ENCODE peak calls at places on chromosome 4, in six cellular contexts. One of them, this sample, is unnamed.

GRCh38 chr4:141081921-141082381 is 51.3 kb downstream of the RNF150 start:
- DNase-seq in H7: no peak
- DNase-seq in H54: no peak
- DNase-seq in NCI-H1105 treated with DMSO at 0.1 percent for 48 hours: peak
- DNase-seq in HEK293T: peak
- DNase-seq in AG09309: no peak
- DNase-seq in this sample: peak

GRCh38 chr4:110424144-110424543 is 51.8 kb upstream of the ENPEP start:
- DNase-seq in NCI-H1105 treated with DMSO at 0.1 percent for 48 hours: no peak
- DNase-seq in HEK293T: no peak
- DNase-seq in AG09309: no peak
- DNase-seq in H54: no peak
- DNase-seq in H7: no peak
- DNase-seq in this sample: no peak

GRCh38 chr4:72209600-72209999 is 177.8 kb downstream of the NPFFR2 start:
- DNase-seq in H7: no peak
- DNase-seq in HEK293T: no peak
- DNase-seq in H54: no peak
- DNase-seq in AG09309: no peak
- DNase-seq in NCI-H1105 treated with DMSO at 0.1 percent for 48 hours: no peak
- DNase-seq in this sample: no peak

GRCh38 chr4:140326395-140326993 is 47.0 kb upstream of the SCOC start:
- DNase-seq in HEK293T: peak
- DNase-seq in H7: peak
- DNase-seq in H54: no peak
- DNase-seq in NCI-H1105 treated with DMSO at 0.1 percent for 48 hours: peak
- DNase-seq in AG09309: no peak
- DNase-seq in this sample: peak

GRCh38 chr4:133129237-133129636 is 19.9 kb upstream of the PCDH10 start:
- DNase-seq in H54: no peak
- DNase-seq in H7: no peak
- DNase-seq in HEK293T: no peak
- DNase-seq in NCI-H1105 treated with DMSO at 0.1 percent for 48 hours: no peak
- DNase-seq in AG09309: no peak
- DNase-seq in this sample: no peak

GRCh38 chr4:143186634-143187033 is 1.9 kb downstream of the USP38 start:
- DNase-seq in AG09309: no peak
- DNase-seq in HEK293T: no peak
- DNase-seq in NCI-H1105 treated with DMSO at 0.1 percent for 48 hours: no peak
- DNase-seq in H7: no peak
- DNase-seq in H54: no peak
- DNase-seq in this sample: no peak

GRCh38 chr4:141411936-141412335 is 191.2 kb downstream of the ZNF330 start:
- DNase-seq in NCI-H1105 treated with DMSO at 0.1 percent for 48 hours: no peak
- DNase-seq in H7: no peak
- DNase-seq in HEK293T: no peak
- DNase-seq in H54: no peak
- DNase-seq in AG09309: no peak
- DNase-seq in this sample: no peak

GRCh38 chr4:33134366-33134765 is 2414.2 kb downstream of the PCDH7 start:
- DNase-seq in AG09309: no peak
- DNase-seq in NCI-H1105 treated with DMSO at 0.1 percent for 48 hours: no peak
- DNase-seq in HEK293T: no peak
- DNase-seq in H54: no peak
- DNase-seq in H7: no peak
- DNase-seq in this sample: no peak

GRCh38 chr4:121696140-121696640 is 590 bp downstream of the ANXA5 start:
- DNase-seq in HEK293T: peak
- DNase-seq in NCI-H1105 treated with DMSO at 0.1 percent for 48 hours: peak
- DNase-seq in H7: no peak
- DNase-seq in H54: no peak
- DNase-seq in AG09309: peak
- DNase-seq in this sample: peak

GRCh38 chr4:96097040-96097607 is 257.2 kb downstream of the PDHA2 start:
- DNase-seq in H54: no peak
- DNase-seq in NCI-H1105 treated with DMSO at 0.1 percent for 48 hours: no peak
- DNase-seq in AG09309: no peak
- DNase-seq in HEK293T: no peak
- DNase-seq in H7: no peak
- DNase-seq in this sample: no peak

GRCh38 chr4:41360214-41360910 is 103.6 kb downstream of the UCHL1 start:
- DNase-seq in HEK293T: peak
- DNase-seq in AG09309: no peak
- DNase-seq in H7: peak
- DNase-seq in NCI-H1105 treated with DMSO at 0.1 percent for 48 hours: peak
- DNase-seq in H54: peak
- DNase-seq in this sample: peak

GRCh38 chr4:41746440-41747229 is 1.9 kb downstream of the PHOX2B start:
- DNase-seq in H7: peak
- DNase-seq in AG09309: no peak
- DNase-seq in HEK293T: no peak
- DNase-seq in NCI-H1105 treated with DMSO at 0.1 percent for 48 hours: no peak
- DNase-seq in H54: no peak
- DNase-seq in this sample: no peak

GRCh38 chr4:38488891-38489861 is 174.8 kb upstream of the KLF3 start:
- DNase-seq in H54: no peak
- DNase-seq in AG09309: no peak
- DNase-seq in H7: peak
- DNase-seq in HEK293T: no peak
- DNase-seq in NCI-H1105 treated with DMSO at 0.1 percent for 48 hours: no peak
- DNase-seq in this sample: peak

GRCh38 chr4:159280442-159281172 is 177.7 kb downstream of the RAPGEF2 start:
- DNase-seq in H54: no peak
- DNase-seq in H7: no peak
- DNase-seq in AG09309: no peak
- DNase-seq in HEK293T: no peak
- DNase-seq in NCI-H1105 treated with DMSO at 0.1 percent for 48 hours: no peak
- DNase-seq in this sample: no peak

GRCh38 chr4:94759767-94760211 is 2.0 kb downstream of the BMPR1B start:
- DNase-seq in H7: no peak
- DNase-seq in HEK293T: no peak
- DNase-seq in H54: no peak
- DNase-seq in AG09309: no peak
- DNase-seq in NCI-H1105 treated with DMSO at 0.1 percent for 48 hours: no peak
- DNase-seq in this sample: no peak

GRCh38 chr4:879730-880079 is 52.4 kb downstream of the GAK start:
- DNase-seq in HEK293T: no peak
- DNase-seq in AG09309: no peak
- DNase-seq in NCI-H1105 treated with DMSO at 0.1 percent for 48 hours: no peak
- DNase-seq in H7: no peak
- DNase-seq in H54: no peak
- DNase-seq in this sample: no peak

GRCh38 chr4:118904935-118905334 is 16.3 kb downstream of the SYNPO2 start:
- DNase-seq in H54: no peak
- DNase-seq in H7: no peak
- DNase-seq in NCI-H1105 treated with DMSO at 0.1 percent for 48 hours: no peak
- DNase-seq in HEK293T: no peak
- DNase-seq in AG09309: no peak
- DNase-seq in this sample: no peak

GRCh38 chr4:58064618-58065017 is 954.4 kb upstream of the IGFBP7 start:
- DNase-seq in AG09309: no peak
- DNase-seq in H7: no peak
- DNase-seq in H54: no peak
- DNase-seq in NCI-H1105 treated with DMSO at 0.1 percent for 48 hours: no peak
- DNase-seq in HEK293T: no peak
- DNase-seq in this sample: no peak

GRCh38 chr4:2082627-2083026 is 23.5 kb downstream of the NAT8L start:
- DNase-seq in H54: no peak
- DNase-seq in HEK293T: no peak
- DNase-seq in H7: no peak
- DNase-seq in AG09309: no peak
- DNase-seq in NCI-H1105 treated with DMSO at 0.1 percent for 48 hours: no peak
- DNase-seq in this sample: no peak

GRCh38 chr4:11847161-11847560 is 418.5 kb upstream of the HS3ST1 start:
- DNase-seq in H7: no peak
- DNase-seq in H54: no peak
- DNase-seq in AG09309: no peak
- DNase-seq in HEK293T: no peak
- DNase-seq in NCI-H1105 treated with DMSO at 0.1 percent for 48 hours: no peak
- DNase-seq in this sample: no peak

GRCh38 chr4:25358515-25359275 is 18.4 kb upstream of the ANAPC4 start:
- DNase-seq in NCI-H1105 treated with DMSO at 0.1 percent for 48 hours: no peak
- DNase-seq in H54: no peak
- DNase-seq in AG09309: no peak
- DNase-seq in H7: no peak
- DNase-seq in HEK293T: no peak
- DNase-seq in this sample: no peak

GRCh38 chr4:11954093-11954492 is 525.4 kb upstream of the HS3ST1 start:
- DNase-seq in AG09309: no peak
- DNase-seq in NCI-H1105 treated with DMSO at 0.1 percent for 48 hours: no peak
- DNase-seq in HEK293T: peak
- DNase-seq in H7: peak
- DNase-seq in H54: peak
- DNase-seq in this sample: no peak

GRCh38 chr4:142443469-142443868 is 402.6 kb downstream of the INPP4B start:
- DNase-seq in H54: no peak
- DNase-seq in H7: peak
- DNase-seq in AG09309: no peak
- DNase-seq in HEK293T: no peak
- DNase-seq in NCI-H1105 treated with DMSO at 0.1 percent for 48 hours: no peak
- DNase-seq in this sample: no peak

GRCh38 chr4:15149234-15149841 is 147.1 kb downstream of the CPEB2 start:
- DNase-seq in H7: no peak
- DNase-seq in HEK293T: no peak
- DNase-seq in NCI-H1105 treated with DMSO at 0.1 percent for 48 hours: peak
- DNase-seq in H54: no peak
- DNase-seq in AG09309: no peak
- DNase-seq in this sample: no peak

GRCh38 chr4:79535516-79535915 is 127.5 kb upstream of the GK2 start:
- DNase-seq in NCI-H1105 treated with DMSO at 0.1 percent for 48 hours: no peak
- DNase-seq in H54: no peak
- DNase-seq in AG09309: no peak
- DNase-seq in HEK293T: no peak
- DNase-seq in H7: no peak
- DNase-seq in this sample: no peak

GRCh38 chr4:105061720-105062119 is 85.0 kb upstream of the TET2 start:
- DNase-seq in HEK293T: no peak
- DNase-seq in H54: no peak
- DNase-seq in AG09309: no peak
- DNase-seq in NCI-H1105 treated with DMSO at 0.1 percent for 48 hours: no peak
- DNase-seq in H7: no peak
- DNase-seq in this sample: peak

GRCh38 chr4:143424276-143424675 is 87.6 kb downstream of the GAB1 start:
- DNase-seq in H54: no peak
- DNase-seq in HEK293T: no peak
- DNase-seq in H7: no peak
- DNase-seq in AG09309: no peak
- DNase-seq in NCI-H1105 treated with DMSO at 0.1 percent for 48 hours: no peak
- DNase-seq in this sample: no peak

GRCh38 chr4:78767350-78767749 is 8.8 kb upstream of the BMP2K start:
- DNase-seq in H7: no peak
- DNase-seq in HEK293T: no peak
- DNase-seq in NCI-H1105 treated with DMSO at 0.1 percent for 48 hours: no peak
- DNase-seq in AG09309: no peak
- DNase-seq in H54: no peak
- DNase-seq in this sample: no peak

GRCh38 chr4:128856246-128856645 is 46.7 kb downstream of the JADE1 start:
- DNase-seq in AG09309: no peak
- DNase-seq in H54: no peak
- DNase-seq in H7: no peak
- DNase-seq in HEK293T: no peak
- DNase-seq in NCI-H1105 treated with DMSO at 0.1 percent for 48 hours: no peak
- DNase-seq in this sample: no peak

GRCh38 chr4:1399508-1400190 is 6.6 kb downstream of the NKX1-1 start:
- DNase-seq in AG09309: no peak
- DNase-seq in HEK293T: no peak
- DNase-seq in H54: no peak
- DNase-seq in NCI-H1105 treated with DMSO at 0.1 percent for 48 hours: no peak
- DNase-seq in H7: peak
- DNase-seq in this sample: no peak

GRCh38 chr4:68132342-68132741 is 2.7 kb upstream of the TMPRSS11F start:
- DNase-seq in HEK293T: no peak
- DNase-seq in NCI-H1105 treated with DMSO at 0.1 percent for 48 hours: no peak
- DNase-seq in AG09309: no peak
- DNase-seq in H7: no peak
- DNase-seq in H54: no peak
- DNase-seq in this sample: no peak

GRCh38 chr4:85861064-85861767 is 386.3 kb downstream of the ARHGAP24 start:
- DNase-seq in H54: no peak
- DNase-seq in H7: no peak
- DNase-seq in NCI-H1105 treated with DMSO at 0.1 percent for 48 hours: peak
- DNase-seq in AG09309: no peak
- DNase-seq in HEK293T: no peak
- DNase-seq in this sample: no peak

GRCh38 chr4:75107703-75108612 is 175.0 kb downstream of the PARM1 start:
- DNase-seq in H7: no peak
- DNase-seq in HEK293T: no peak
- DNase-seq in NCI-H1105 treated with DMSO at 0.1 percent for 48 hours: no peak
- DNase-seq in AG09309: no peak
- DNase-seq in H54: no peak
- DNase-seq in this sample: no peak

GRCh38 chr4:107512549-107512948 is 207.5 kb downstream of the PAPSS1 start:
- DNase-seq in H7: no peak
- DNase-seq in H54: no peak
- DNase-seq in AG09309: no peak
- DNase-seq in NCI-H1105 treated with DMSO at 0.1 percent for 48 hours: no peak
- DNase-seq in HEK293T: no peak
- DNase-seq in this sample: no peak

GRCh38 chr4:121112530-121112929 is 40.2 kb upstream of the NDNF start:
- DNase-seq in HEK293T: no peak
- DNase-seq in NCI-H1105 treated with DMSO at 0.1 percent for 48 hours: no peak
- DNase-seq in H54: no peak
- DNase-seq in AG09309: no peak
- DNase-seq in H7: no peak
- DNase-seq in this sample: no peak

GRCh38 chr4:110163327-110164070 is 34.9 kb downstream of the ELOVL6 start:
- DNase-seq in NCI-H1105 treated with DMSO at 0.1 percent for 48 hours: no peak
- DNase-seq in H7: no peak
- DNase-seq in HEK293T: no peak
- DNase-seq in AG09309: peak
- DNase-seq in H54: no peak
- DNase-seq in this sample: no peak

GRCh38 chr4:184039963-184040383 is 134.9 kb downstream of the STOX2 start:
- DNase-seq in AG09309: no peak
- DNase-seq in HEK293T: no peak
- DNase-seq in NCI-H1105 treated with DMSO at 0.1 percent for 48 hours: no peak
- DNase-seq in H7: peak
- DNase-seq in H54: no peak
- DNase-seq in this sample: no peak

GRCh38 chr4:710116-710515 is 4.5 kb downstream of the PCGF3 start:
- DNase-seq in NCI-H1105 treated with DMSO at 0.1 percent for 48 hours: no peak
- DNase-seq in H7: no peak
- DNase-seq in AG09309: no peak
- DNase-seq in HEK293T: no peak
- DNase-seq in H54: no peak
- DNase-seq in this sample: no peak

GRCh38 chr4:634599-634985 is 9.2 kb downstream of the PDE6B start:
- DNase-seq in HEK293T: no peak
- DNase-seq in AG09309: no peak
- DNase-seq in H54: no peak
- DNase-seq in H7: peak
- DNase-seq in NCI-H1105 treated with DMSO at 0.1 percent for 48 hours: no peak
- DNase-seq in this sample: no peak